ENCODE peak calls at places on chromosomes 12 and 14, in ten cellular contexts. Y, O, A, T, U, R, N, D, Z and J are unnamed samples.

GRCh38 chr12:41092115-41092514 is 96.0 kb upstream of the PDZRN4 start:
- DNase-seq in Y (no peak), O (no peak), A (no peak), T (no peak), U (no peak), R (no peak), N (no peak), D (no peak), Z (no peak), J (no peak)

GRCh38 chr14:68807148-68807600 is 14.3 kb upstream of the ZFP36L1 start:
- DNase-seq in Y (peak), O (peak), A (peak), T (no peak), U (no peak), R (peak), N (no peak), D (peak), Z (peak), J (no peak)

GRCh38 chr12:66482880-66483279 is 180.6 kb downstream of the HELB start:
- DNase-seq in Y (no peak), O (no peak), A (no peak), T (no peak), U (no peak), R (no peak), N (no peak), D (no peak), Z (no peak), J (no peak)

GRCh38 chr14:80213602-80214001 is 2.3 kb upstream of the DIO2 start:
- DNase-seq in Y (peak), O (no peak), A (peak), T (no peak), U (no peak), R (peak), N (peak), D (no peak), Z (peak), J (peak)

GRCh38 chr14:79332504-79333197 is 878.7 kb downstream of the DIO2 start:
- DNase-seq in Y (no peak), O (no peak), A (no peak), T (no peak), U (no peak), R (no peak), N (no peak), D (no peak), Z (no peak), J (no peak)

GRCh38 chr12:107990325-107990724 is 138.8 kb upstream of the WSCD2 start:
- DNase-seq in Y (no peak), O (no peak), A (no peak), T (no peak), U (peak), R (peak), N (no peak), D (peak), Z (peak), J (peak)

GRCh38 chr12:120922279-120922678 is 18.1 kb upstream of the SPPL3 start:
- DNase-seq in Y (no peak), O (no peak), A (no peak), T (no peak), U (no peak), R (no peak), N (no peak), D (no peak), Z (no peak), J (no peak)

GRCh38 chr14:76919811-76920571 is 93.8 kb downstream of the LRRC74A start:
- DNase-seq in Y (peak), O (no peak), A (peak), T (no peak), U (no peak), R (peak), N (peak), D (peak), Z (peak), J (peak)

GRCh38 chr12:124637586-124637985 is 70.2 kb upstream of the NCOR2 start:
- DNase-seq in Y (no peak), O (no peak), A (no peak), T (no peak), U (no peak), R (no peak), N (peak), D (no peak), Z (no peak), J (no peak)

GRCh38 chr14:73244541-73244940 is 7.2 kb downstream of the PAPLN start:
- DNase-seq in Y (no peak), O (no peak), A (no peak), T (no peak), U (no peak), R (no peak), N (no peak), D (no peak), Z (no peak), J (no peak)

GRCh38 chr14:65251213-65251612 is 148.9 kb upstream of the MAX start:
- DNase-seq in Y (peak), O (no peak), A (peak), T (no peak), U (no peak), R (no peak), N (no peak), D (no peak), Z (no peak), J (no peak)

GRCh38 chr12:39620664-39621658 is 1.4 kb upstream of the ABCD2 start:
- DNase-seq in Y (no peak), O (no peak), A (peak), T (no peak), U (no peak), R (no peak), N (no peak), D (no peak), Z (no peak), J (peak)

GRCh38 chr14:92494512-92494911 is 19.1 kb upstream of the RIN3 start:
- DNase-seq in Y (no peak), O (no peak), A (no peak), T (no peak), U (no peak), R (no peak), N (no peak), D (no peak), Z (no peak), J (no peak)

GRCh38 chr14:36367985-36368774 is 47.7 kb upstream of the MBIP start:
- DNase-seq in Y (no peak), O (no peak), A (no peak), T (no peak), U (no peak), R (no peak), N (no peak), D (no peak), Z (no peak), J (no peak)

GRCh38 chr12:109820921-109821381 is 12.2 kb downstream of the TRPV4 start:
- DNase-seq in Y (no peak), O (no peak), A (no peak), T (no peak), U (no peak), R (no peak), N (peak), D (no peak), Z (no peak), J (no peak)

GRCh38 chr14:59360923-59361794 is 104.0 kb downstream of the GPR135 start:
- DNase-seq in Y (peak), O (peak), A (peak), T (no peak), U (no peak), R (peak), N (peak), D (peak), Z (no peak), J (no peak)

GRCh38 chr12:66397574-66397973 is 95.3 kb downstream of the HELB start:
- DNase-seq in Y (peak), O (no peak), A (no peak), T (no peak), U (no peak), R (no peak), N (no peak), D (no peak), Z (no peak), J (no peak)

GRCh38 chr14:103625361-103626095 is 3.5 kb upstream of the KLC1 start:
- DNase-seq in Y (no peak), O (no peak), A (no peak), T (no peak), U (no peak), R (peak), N (no peak), D (no peak), Z (no peak), J (peak)

GRCh38 chr14:75274899-75275569 is 3.6 kb upstream of the FOS start:
- DNase-seq in Y (no peak), O (peak), A (peak), T (no peak), U (no peak), R (peak), N (no peak), D (peak), Z (peak), J (peak)

GRCh38 chr12:53623526-53623925 is 2.7 kb downstream of the ATF7 start:
- DNase-seq in Y (no peak), O (no peak), A (peak), T (no peak), U (no peak), R (peak), N (no peak), D (no peak), Z (peak), J (no peak)

GRCh38 chr12:64780531-64781373 is 21.5 kb upstream of the GNS start:
- DNase-seq in Y (no peak), O (peak), A (no peak), T (no peak), U (peak), R (peak), N (peak), D (peak), Z (peak), J (peak)

GRCh38 chr12:92602930-92603623 is 99.7 kb upstream of the PLEKHG7 start:
- DNase-seq in Y (no peak), O (no peak), A (no peak), T (no peak), U (no peak), R (no peak), N (no peak), D (no peak), Z (no peak), J (no peak)

GRCh38 chr12:104485651-104486341 is 29.0 kb downstream of the CHST11 start:
- DNase-seq in Y (no peak), O (no peak), A (no peak), T (no peak), U (no peak), R (no peak), N (no peak), D (no peak), Z (no peak), J (peak)

GRCh38 chr12:54546511-54546910 is 2.9 kb upstream of the PDE1B start:
- DNase-seq in Y (no peak), O (no peak), A (no peak), T (no peak), U (no peak), R (no peak), N (no peak), D (no peak), Z (no peak), J (no peak)

GRCh38 chr12:49808686-49809368 is 19.4 kb downstream of the NCKAP5L start:
- DNase-seq in Y (no peak), O (peak), A (no peak), T (no peak), U (peak), R (no peak), N (no peak), D (peak), Z (peak), J (no peak)

GRCh38 chr14:103204852-103205540 is 81.7 kb downstream of the TNFAIP2 start:
- DNase-seq in Y (no peak), O (no peak), A (peak), T (no peak), U (no peak), R (no peak), N (no peak), D (no peak), Z (no peak), J (no peak)

GRCh38 chr12:19230299-19230866 is 100.8 kb downstream of the PLEKHA5 start:
- DNase-seq in Y (no peak), O (peak), A (no peak), T (no peak), U (no peak), R (no peak), N (no peak), D (no peak), Z (no peak), J (no peak)

GRCh38 chr12:19227880-19228210 is 98.3 kb downstream of the PLEKHA5 start:
- DNase-seq in Y (no peak), O (no peak), A (no peak), T (no peak), U (no peak), R (no peak), N (no peak), D (no peak), Z (no peak), J (no peak)

GRCh38 chr12:19227190-19227879 is 97.8 kb downstream of the PLEKHA5 start:
- DNase-seq in Y (no peak), O (no peak), A (no peak), T (no peak), U (no peak), R (no peak), N (no peak), D (no peak), Z (no peak), J (no peak)

GRCh38 chr12:19234171-19234704 is 104.7 kb downstream of the PLEKHA5 start:
- DNase-seq in Y (no peak), O (no peak), A (peak), T (no peak), U (no peak), R (no peak), N (no peak), D (no peak), Z (no peak), J (no peak)

DNA sequence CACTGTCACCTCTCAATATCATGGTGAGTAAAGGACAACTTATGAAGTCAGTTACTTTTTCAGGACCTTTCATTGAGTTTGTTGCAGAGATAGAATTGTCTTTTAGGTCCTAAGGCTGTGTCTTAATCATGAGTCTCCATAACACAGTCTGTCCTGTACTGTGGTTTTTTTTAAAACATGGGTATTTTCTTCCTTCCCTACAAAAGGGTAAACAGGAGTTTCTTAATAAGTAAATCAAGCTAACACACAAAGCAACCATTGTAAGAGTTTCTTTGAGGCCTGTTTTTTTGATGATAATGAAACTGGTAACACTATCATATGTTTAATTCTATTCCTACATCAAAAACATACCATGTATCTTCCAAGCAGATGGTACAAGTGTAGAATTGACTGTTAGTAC is 101.4 kb downstream of the PLEKHA5 start:
- DNase-seq in Y (no peak), O (no peak), A (no peak), T (no peak), U (no peak), R (no peak), N (no peak), D (no peak), Z (no peak), J (no peak)
- TF ChIP-seq CTCF in Y (no peak), O (no peak), A (no peak), T (no peak), U (no peak), R (no peak), N (no peak), D (no peak), Z (no peak), J (no peak)

GRCh38 chr14:97978336-97978735 is 1181.2 kb downstream of the VRK1 start:
- DNase-seq in Y (peak), O (peak), A (peak), T (no peak), U (peak), R (peak), N (peak), D (peak), Z (peak), J (peak)
- TF ChIP-seq CTCF in Y (no peak), O (peak), A (peak), T (peak), U (peak), R (no peak), N (peak), D (peak), Z (no peak), J (peak)

GRCh38 chr14:32070282-32070681 is 6.8 kb upstream of the ARHGAP5 start:
- DNase-seq in Y (no peak), O (no peak), A (no peak), T (no peak), U (no peak), R (no peak), N (no peak), D (no peak), Z (no peak), J (no peak)
- TF ChIP-seq CTCF in Y (no peak), O (no peak), A (no peak), T (no peak), U (peak), R (no peak), N (no peak), D (no peak), Z (no peak), J (no peak)

GRCh38 chr14:23054000-23054811 is 3.1 kb downstream of the CDH24 start:
- DNase-seq in Y (no peak), O (no peak), A (no peak), T (no peak), U (no peak), R (no peak), N (no peak), D (no peak), Z (peak), J (peak)

GRCh38 chr14:23053426-23053825 is 3.9 kb downstream of the CDH24 start:
- DNase-seq in Y (no peak), O (no peak), A (no peak), T (no peak), U (no peak), R (no peak), N (no peak), D (no peak), Z (no peak), J (no peak)

GRCh38 chr14:23051482-23051881 is 5.8 kb downstream of the CDH24 start:
- DNase-seq in Y (no peak), O (no peak), A (no peak), T (no peak), U (no peak), R (no peak), N (no peak), D (no peak), Z (no peak), J (no peak)

GRCh38 chr14:23052671-23053070 is 4.6 kb downstream of the CDH24 start:
- DNase-seq in Y (no peak), O (no peak), A (no peak), T (no peak), U (no peak), R (no peak), N (no peak), D (no peak), Z (no peak), J (no peak)

DNA sequence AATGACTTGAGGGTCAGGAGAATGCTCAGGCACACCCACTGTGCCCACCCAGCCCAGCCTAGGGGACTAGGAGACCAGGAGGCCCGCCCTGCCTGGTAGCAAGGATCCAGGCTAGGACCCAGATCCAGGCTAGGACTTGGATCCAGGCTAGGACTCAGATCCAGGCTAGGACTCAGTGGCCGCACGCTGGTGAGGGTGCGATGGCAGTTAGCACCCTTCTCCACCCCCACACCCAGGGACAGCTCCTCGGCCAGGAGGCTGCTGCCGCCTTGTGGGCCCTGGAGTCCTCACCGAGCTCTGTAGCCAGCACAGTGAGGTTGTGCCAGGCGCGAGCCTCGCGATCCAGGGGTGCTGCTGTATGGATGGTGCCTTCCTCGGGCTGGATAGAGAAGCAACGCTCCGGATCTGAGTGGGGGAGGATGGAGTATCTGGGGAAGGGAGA is 5.1 kb downstream of the CDH24 start:
- DNase-seq in Y (no peak), O (no peak), A (no peak), T (no peak), U (no peak), R (no peak), N (no peak), D (no peak), Z (peak), J (no peak)
- TF ChIP-seq CTCF in Y (peak), O (peak), A (peak), T (peak), U (no peak), R (no peak), N (no peak), D (peak), Z (no peak), J (no peak)

DNA sequence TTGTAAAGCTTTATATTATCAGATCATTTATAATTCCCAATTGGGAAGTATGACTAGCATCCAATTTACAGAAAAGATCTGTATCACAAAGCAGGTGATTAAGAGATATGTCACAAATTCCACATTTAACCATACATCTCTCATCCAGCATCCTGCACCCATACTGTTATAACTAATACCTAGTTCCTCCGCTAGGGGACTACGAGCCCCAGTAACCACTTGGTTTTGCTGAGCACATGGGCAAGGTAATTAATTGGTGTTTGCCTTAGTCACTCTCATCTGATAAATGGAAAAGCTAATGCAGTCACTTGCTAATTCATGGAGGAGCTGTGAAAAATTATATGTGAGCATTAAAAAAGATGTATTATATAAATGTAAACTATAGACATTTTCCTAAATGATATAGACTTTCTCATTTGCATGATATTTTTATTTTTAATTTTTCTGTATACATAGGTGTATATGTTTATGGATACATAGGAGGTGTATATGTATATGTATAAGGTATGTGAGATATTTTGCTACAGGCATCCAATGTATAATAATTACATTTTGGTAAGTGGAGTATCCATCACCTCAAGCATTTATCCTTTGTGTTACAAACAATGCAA is 1031.8 kb downstream of the GALC start:
- DNase-seq in Y (no peak), O (no peak), A (peak), T (no peak), U (no peak), R (no peak), N (peak), D (no peak), Z (no peak), J (no peak)
- TF ChIP-seq CTCF in Y (peak), O (no peak), A (peak), T (peak), U (peak), R (no peak), N (no peak), D (peak), Z (no peak), J (no peak)

GRCh38 chr14:20818861-20819260 is 16.2 kb upstream of the RNASE1 start:
- DNase-seq in Y (no peak), O (no peak), A (no peak), T (no peak), U (no peak), R (no peak), N (no peak), D (no peak), Z (no peak), J (no peak)
- TF ChIP-seq CTCF in Y (peak), O (no peak), A (no peak), T (peak), U (no peak), R (no peak), N (no peak), D (peak), Z (no peak), J (no peak)

GRCh38 chr12:25970916-25971674 is 12.6 kb downstream of the RASSF8 start:
- DNase-seq in Y (no peak), O (no peak), A (no peak), T (no peak), U (no peak), R (no peak), N (no peak), D (no peak), Z (no peak), J (no peak)
- TF ChIP-seq CTCF in Y (no peak), O (no peak), A (peak), T (peak), U (peak), R (no peak), N (no peak), D (peak), Z (no peak), J (no peak)